ENCODE peak calls at places on chromosomes 7 and 10, in eight cellular contexts. R is cardiac muscle cell, C is tibial artery, V is OCI-LY7, F is ovary, M is body of pancreas, Z is adrenal gland, J is HCT116. X is an unnamed sample.

GRCh38 chr10:23035569-23035968 is 59.8 kb upstream of the MSRB2 start:
- DNase-seq in R (peak; percentile 3), C (no peak), V (no peak), F (no peak), M (no peak), Z (no peak), J (peak; percentile 21), X (peak; percentile 52)

GRCh38 chr7:4226166-4226857 is 455.8 kb upstream of the FOXK1 start:
- DNase-seq in R (no peak), C (no peak), V (no peak), F (no peak), M (no peak), Z (no peak), J (peak; percentile 4), X (no peak)

GRCh38 chr10:50637003-50637579 is 13.3 kb upstream of the SGMS1 start:
- DNase-seq in R (no peak), C (no peak), V (no peak), F (no peak), M (no peak), Z (no peak), J (no peak), X (no peak)

GRCh38 chr7:149284343-149284742 is 22.3 kb downstream of the ZNF783 start:
- DNase-seq in R (no peak), C (no peak), V (peak; percentile 88), F (no peak), M (no peak), Z (no peak), J (no peak), X (no peak)

GRCh38 chr7:155538293-155538692 is 8.1 kb downstream of the CNPY1 start:
- DNase-seq in R (no peak), C (no peak), V (no peak), F (no peak), M (no peak), Z (no peak), J (no peak), X (no peak)

GRCh38 chr7:2248984-2249694 is 7.1 kb downstream of the NUDT1 start:
- DNase-seq in R (peak; percentile 95), C (peak; percentile 86), V (no peak), F (peak; percentile 59), M (peak; percentile 35), Z (peak; percentile 36), J (no peak), X (no peak)

GRCh38 chr10:14837003-14837755 is 658 bp downstream of the CDNF start:
- DNase-seq in R (no peak), C (no peak), V (no peak), F (no peak), M (no peak), Z (no peak), J (no peak), X (no peak)

GRCh38 chr7:26292768-26293560 is 1.3 kb downstream of the SNX10 start:
- DNase-seq in R (no peak), C (no peak), V (peak; percentile 37), F (no peak), M (peak; percentile 34), Z (peak; percentile 49), J (no peak), X (peak; percentile 11)

GRCh38 chr7:33155811-33156210 is 26.4 kb downstream of the BBS9 start:
- DNase-seq in R (no peak), C (no peak), V (no peak), F (no peak), M (no peak), Z (no peak), J (no peak), X (no peak)

GRCh38 chr10:97020452-97021400 is 165.0 kb downstream of the SLIT1 start:
- DNase-seq in R (no peak), C (peak; percentile 68), V (no peak), F (peak; percentile 54), M (peak; percentile 90), Z (peak; percentile 72), J (no peak), X (no peak)

GRCh38 chr7:17206354-17206905 is 92.0 kb upstream of the AHR start:
- DNase-seq in R (no peak), C (no peak), V (no peak), F (no peak), M (no peak), Z (no peak), J (no peak), X (peak; percentile 75)

GRCh38 chr10:521844-522243 is 167.6 kb downstream of the DIP2C start:
- DNase-seq in R (no peak), C (peak; percentile 54), V (peak; percentile 46), F (no peak), M (no peak), Z (no peak), J (no peak), X (no peak)

GRCh38 chr10:59561397-59562121 is 148.1 kb downstream of the SLC16A9 start:
- DNase-seq in R (peak; percentile 56), C (no peak), V (no peak), F (no peak), M (no peak), Z (peak; percentile 53), J (no peak), X (no peak)

GRCh38 chr10:98196985-98197384 is 62.5 kb downstream of the R3HCC1L start:
- DNase-seq in R (no peak), C (no peak), V (no peak), F (no peak), M (no peak), Z (peak; percentile 17), J (no peak), X (no peak)

GRCh38 chr7:40782836-40783235 is 648.0 kb downstream of the SUGCT start:
- DNase-seq in R (no peak), C (no peak), V (no peak), F (no peak), M (no peak), Z (no peak), J (no peak), X (no peak)

GRCh38 chr7:130946110-130946509 is 212.1 kb upstream of the KLF14 start:
- DNase-seq in R (no peak), C (no peak), V (no peak), F (no peak), M (no peak), Z (no peak), J (no peak), X (no peak)

GRCh38 chr7:148983220-148984146 is 44.8 kb downstream of the PDIA4 start:
- DNase-seq in R (peak; percentile 80), C (no peak), V (peak; percentile 88), F (peak; percentile 68), M (peak; percentile 56), Z (peak; percentile 58), J (peak; percentile 62), X (peak; percentile 83)

GRCh38 chr7:75716992-75717626 is 21.6 kb downstream of the HIP1 start:
- DNase-seq in R (peak; percentile 38), C (no peak), V (no peak), F (no peak), M (no peak), Z (no peak), J (peak; percentile 35), X (no peak)

GRCh38 chr7:47688311-47689100 is 106.6 kb upstream of the TNS3 start:
- DNase-seq in R (no peak), C (no peak), V (no peak), F (no peak), M (no peak), Z (no peak), J (no peak), X (no peak)

GRCh38 chr10:75593690-75594556 is 162.5 kb downstream of the LRMDA start:
- DNase-seq in R (no peak), C (no peak), V (no peak), F (no peak), M (no peak), Z (no peak), J (no peak), X (no peak)

GRCh38 chr7:155375337-155376277 is 77.9 kb downstream of the INSIG1 start:
- DNase-seq in R (peak; percentile 64), C (no peak), V (no peak), F (no peak), M (no peak), Z (no peak), J (no peak), X (no peak)

GRCh38 chr7:102292813-102293798 is 6.4 kb downstream of the SH2B2 start:
- DNase-seq in R (no peak), C (no peak), V (no peak), F (no peak), M (no peak), Z (no peak), J (no peak), X (no peak)
- H3K4me1 ChIP-seq in R (peaks cover 10% of the 10 kb centered on the region), C (peaks cover 4% of the 10 kb centered on the region), V (peaks cover 91% of the 10 kb centered on the region), F (no peaks in the 10 kb centered on the region), M (peaks cover 3% of the 10 kb centered on the region), Z (peaks cover 3% of the 10 kb centered on the region), J (peaks cover 12% of the 10 kb centered on the region), X (peaks cover 11% of the 10 kb centered on the region)

DNA sequence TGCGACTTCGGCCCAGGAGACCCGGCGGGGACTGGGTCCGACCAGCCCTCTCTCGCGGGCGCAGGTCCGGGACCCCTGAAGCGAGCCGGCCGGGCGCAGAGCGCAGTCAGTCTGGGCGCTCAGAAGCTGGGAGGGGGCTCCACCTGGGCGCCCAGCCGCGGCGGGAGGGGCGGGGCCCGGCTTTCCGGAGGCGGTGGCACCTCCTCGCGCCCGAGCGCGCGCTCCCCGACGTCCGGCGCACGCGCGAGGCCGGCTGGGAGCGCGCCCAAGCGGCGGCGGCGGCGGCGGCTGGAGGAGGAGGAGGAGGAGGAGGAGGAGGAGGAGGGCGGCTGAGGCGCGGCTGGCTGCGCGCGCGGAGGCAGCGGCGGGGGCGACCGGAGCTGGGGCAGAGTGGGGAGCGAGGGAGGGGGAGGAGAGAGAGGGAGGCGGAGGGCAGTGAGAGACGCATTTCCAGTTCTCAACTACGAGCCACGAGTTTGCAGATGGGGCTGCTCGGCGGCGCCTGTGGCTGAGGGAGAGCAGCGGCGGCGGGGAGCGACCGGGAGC is at the start of gene PALS2:
- DNase-seq in R (peak; percentile 87), C (peak; percentile 84), V (peak; percentile 88), F (peak; percentile 82), M (peak; percentile 83), Z (peak; percentile 86), J (peak; percentile 29), X (peak; percentile 81)
- TF ChIP-seq CTCF in R (no peak), C (no peak), V (no peak), F (no peak), M (no peak), Z (no peak), J (no peak), X (no peak)

DNA sequence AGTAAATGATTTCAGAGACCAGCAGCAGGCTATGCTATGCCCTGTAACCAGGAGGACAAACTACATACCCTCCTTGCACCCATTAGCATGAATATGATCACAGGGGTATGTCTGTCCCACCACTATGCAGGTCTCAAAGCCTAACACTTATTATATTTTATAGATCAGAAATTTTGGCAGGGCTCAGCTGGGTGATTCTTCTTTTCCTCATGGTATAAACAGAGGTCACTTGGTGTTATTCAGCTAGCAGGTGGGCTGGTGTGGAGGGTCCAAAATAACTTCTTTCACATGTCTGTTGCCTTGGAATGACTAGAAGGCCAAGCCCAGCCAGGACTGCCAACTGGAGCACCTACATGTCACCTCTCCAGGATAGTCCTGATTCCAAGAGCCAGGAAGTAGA is 252.9 kb downstream of the ARHGAP12 start:
- DNase-seq in R (no peak), C (no peak), V (no peak), F (no peak), M (no peak), Z (no peak), J (no peak), X (no peak)
- H3K9me3 ChIP-seq in R (no peaks in the 10 kb centered on the region), C (peaks cover 26% of the 10 kb centered on the region), V (no peaks in the 10 kb centered on the region), F (no peaks in the 10 kb centered on the region), M (peaks cover 19% of the 10 kb centered on the region), Z (no peaks in the 10 kb centered on the region), J (no peaks in the 10 kb centered on the region), X (peaks cover 14% of the 10 kb centered on the region)

DNA sequence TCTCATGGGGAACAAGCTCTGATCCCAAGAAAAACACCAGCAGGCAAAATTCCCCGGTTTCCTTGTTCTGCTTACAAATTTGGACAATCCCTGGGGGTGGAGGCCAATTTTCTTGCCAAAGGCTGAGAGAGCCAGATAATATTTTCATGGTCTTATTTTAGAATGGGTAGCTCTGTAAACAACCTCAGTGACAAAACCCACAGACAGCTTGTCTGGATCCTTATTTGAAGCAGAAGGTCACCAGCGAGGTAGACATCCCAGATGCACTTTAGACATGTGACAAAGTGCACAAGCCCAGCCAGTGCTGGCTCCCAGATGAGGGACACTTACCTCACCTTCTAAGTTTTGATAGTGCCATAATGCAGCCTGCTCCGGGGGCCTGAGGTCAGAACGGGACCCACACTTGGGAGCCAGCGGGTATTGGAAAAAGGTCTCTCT is 102.6 kb upstream of the DDC start:
- DNase-seq in R (peak; percentile 47), C (peak; percentile 88), V (no peak), F (peak; percentile 71), M (peak; percentile 50), Z (no peak), J (no peak), X (no peak)
- H3K4me1 ChIP-seq in R (peaks cover 4% of the 10 kb centered on the region), C (peaks cover 45% of the 10 kb centered on the region), V (no peaks in the 10 kb centered on the region), F (peaks cover 15% of the 10 kb centered on the region), M (peaks cover 72% of the 10 kb centered on the region), Z (peaks cover 9% of the 10 kb centered on the region), J (peaks cover 25% of the 10 kb centered on the region), X (peaks cover 3% of the 10 kb centered on the region)